ENCODE peak calls at places on chromosome 20, in seven cellular contexts. One of them, this sample, is unnamed.
A peak's percentile ranks its signal among the peaks of the same experiment; 100 is the strongest.

GRCh38 chr20:14992961-14993360 is 655.5 kb upstream of the FLRT3 start:
- DNase-seq in nephron progenitor cell: no peak
- DNase-seq in left ventricle myocardium inferior: no peak
- DNase-seq in endodermal cell: no peak
- DNase-seq in heart left ventricle: no peak
- DNase-seq in hepatocyte: peak; percentile 18
- DNase-seq in GM12865: no peak
- DNase-seq in this sample: no peak

GRCh38 chr20:61117725-61118124 is 134.3 kb upstream of the CDH4 start:
- DNase-seq in nephron progenitor cell: no peak
- DNase-seq in GM12865: no peak
- DNase-seq in endodermal cell: no peak
- DNase-seq in left ventricle myocardium inferior: no peak
- DNase-seq in heart left ventricle: no peak
- DNase-seq in hepatocyte: peak; percentile 72
- DNase-seq in this sample: no peak

GRCh38 chr20:17969276-17969883 is 562 bp downstream of the MGME1 start:
- DNase-seq in GM12865: peak; percentile 64
- DNase-seq in nephron progenitor cell: no peak
- DNase-seq in left ventricle myocardium inferior: no peak
- DNase-seq in endodermal cell: peak; percentile 82
- DNase-seq in heart left ventricle: peak; percentile 33
- DNase-seq in hepatocyte: peak; percentile 39
- DNase-seq in this sample: peak; percentile 55

GRCh38 chr20:33092361-33092760 is 12.9 kb downstream of the BPIFB4 start:
- DNase-seq in endodermal cell: no peak
- DNase-seq in heart left ventricle: no peak
- DNase-seq in hepatocyte: no peak
- DNase-seq in nephron progenitor cell: no peak
- DNase-seq in left ventricle myocardium inferior: no peak
- DNase-seq in GM12865: no peak
- DNase-seq in this sample: no peak

GRCh38 chr20:11436113-11436890 is 481.4 kb upstream of the BTBD3 start:
- DNase-seq in heart left ventricle: no peak
- DNase-seq in endodermal cell: no peak
- DNase-seq in nephron progenitor cell: no peak
- DNase-seq in GM12865: no peak
- DNase-seq in left ventricle myocardium inferior: no peak
- DNase-seq in hepatocyte: no peak
- DNase-seq in this sample: no peak

GRCh38 chr20:25017257-25017803 is 24.8 kb upstream of the APMAP start:
- DNase-seq in endodermal cell: peak; percentile 90
- DNase-seq in left ventricle myocardium inferior: no peak
- DNase-seq in heart left ventricle: peak; percentile 15
- DNase-seq in hepatocyte: peak; percentile 78
- DNase-seq in GM12865: no peak
- DNase-seq in nephron progenitor cell: no peak
- DNase-seq in this sample: peak; percentile 89

GRCh38 chr20:11672959-11673358 is 244.7 kb upstream of the BTBD3 start:
- DNase-seq in nephron progenitor cell: no peak
- DNase-seq in endodermal cell: no peak
- DNase-seq in heart left ventricle: no peak
- DNase-seq in left ventricle myocardium inferior: no peak
- DNase-seq in GM12865: no peak
- DNase-seq in hepatocyte: no peak
- DNase-seq in this sample: no peak

GRCh38 chr20:61845276-61845675 is 220.4 kb downstream of the TAF4 start:
- DNase-seq in left ventricle myocardium inferior: no peak
- DNase-seq in heart left ventricle: no peak
- DNase-seq in hepatocyte: no peak
- DNase-seq in GM12865: no peak
- DNase-seq in nephron progenitor cell: peak; percentile 22
- DNase-seq in endodermal cell: no peak
- DNase-seq in this sample: no peak

GRCh38 chr20:45836841-45837240 is 3.2 kb downstream of the SNX21 start:
- DNase-seq in nephron progenitor cell: no peak
- DNase-seq in heart left ventricle: no peak
- DNase-seq in hepatocyte: no peak
- DNase-seq in endodermal cell: no peak
- DNase-seq in GM12865: no peak
- DNase-seq in left ventricle myocardium inferior: no peak
- DNase-seq in this sample: no peak

GRCh38 chr20:32945710-32946221 is 58.5 kb downstream of the SUN5 start:
- DNase-seq in left ventricle myocardium inferior: no peak
- DNase-seq in nephron progenitor cell: no peak
- DNase-seq in hepatocyte: no peak
- DNase-seq in GM12865: peak; percentile 15
- DNase-seq in heart left ventricle: no peak
- DNase-seq in endodermal cell: no peak
- DNase-seq in this sample: no peak

GRCh38 chr20:21503345-21503744 is 10.5 kb downstream of the NKX2-2 start:
- DNase-seq in endodermal cell: no peak
- DNase-seq in left ventricle myocardium inferior: no peak
- DNase-seq in heart left ventricle: no peak
- DNase-seq in GM12865: peak; percentile 91
- DNase-seq in hepatocyte: no peak
- DNase-seq in nephron progenitor cell: no peak
- DNase-seq in this sample: no peak

GRCh38 chr20:44204156-44204831 is 6.3 kb downstream of the OSER1 start:
- DNase-seq in heart left ventricle: no peak
- DNase-seq in GM12865: no peak
- DNase-seq in nephron progenitor cell: no peak
- DNase-seq in left ventricle myocardium inferior: no peak
- DNase-seq in hepatocyte: peak; percentile 42
- DNase-seq in endodermal cell: no peak
- DNase-seq in this sample: no peak

GRCh38 chr20:11156922-11157321 is 483.1 kb upstream of the JAG1 start:
- DNase-seq in nephron progenitor cell: no peak
- DNase-seq in heart left ventricle: no peak
- DNase-seq in hepatocyte: no peak
- DNase-seq in GM12865: no peak
- DNase-seq in endodermal cell: no peak
- DNase-seq in left ventricle myocardium inferior: no peak
- DNase-seq in this sample: no peak

GRCh38 chr20:18984238-18985200 is 170.9 kb downstream of the SCP2D1 start:
- DNase-seq in left ventricle myocardium inferior: no peak
- DNase-seq in GM12865: no peak
- DNase-seq in endodermal cell: no peak
- DNase-seq in nephron progenitor cell: peak; percentile 23
- DNase-seq in heart left ventricle: no peak
- DNase-seq in hepatocyte: peak; percentile 29
- DNase-seq in this sample: no peak

DNA sequence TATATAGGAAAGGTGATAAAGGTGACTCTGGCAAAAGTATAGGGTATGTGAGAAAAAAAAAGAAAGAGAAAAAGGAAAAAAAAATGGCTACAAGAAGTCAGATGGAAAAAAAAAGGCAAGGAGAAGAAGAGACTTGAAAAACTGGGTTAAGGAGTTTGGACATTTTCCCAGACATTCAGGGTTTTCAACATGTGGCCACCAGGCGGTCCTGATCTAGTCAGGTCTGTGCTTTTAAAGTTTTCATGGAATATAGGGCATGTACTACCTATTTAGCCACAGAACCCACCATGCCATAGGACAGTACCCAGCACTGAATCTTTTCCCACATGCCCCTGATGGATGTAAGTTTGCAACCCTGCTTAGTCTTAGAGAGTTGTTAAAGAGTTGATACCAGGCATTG is 433.7 kb downstream of the MAFB start:
- DNase-seq in endodermal cell: no peak
- DNase-seq in GM12865: no peak
- DNase-seq in heart left ventricle: no peak
- DNase-seq in nephron progenitor cell: no peak
- DNase-seq in hepatocyte: no peak
- DNase-seq in left ventricle myocardium inferior: no peak
- DNase-seq in this sample: no peak
- TF ChIP-seq CTCF in endodermal cell: peak; percentile 63
- TF ChIP-seq CTCF in GM12865: no peak
- TF ChIP-seq CTCF in heart left ventricle: no peak
- TF ChIP-seq CTCF in nephron progenitor cell: no peak
- TF ChIP-seq CTCF in hepatocyte: no peak
- TF ChIP-seq CTCF in left ventricle myocardium inferior: peak; percentile 37
- TF ChIP-seq CTCF in this sample: no peak

DNA sequence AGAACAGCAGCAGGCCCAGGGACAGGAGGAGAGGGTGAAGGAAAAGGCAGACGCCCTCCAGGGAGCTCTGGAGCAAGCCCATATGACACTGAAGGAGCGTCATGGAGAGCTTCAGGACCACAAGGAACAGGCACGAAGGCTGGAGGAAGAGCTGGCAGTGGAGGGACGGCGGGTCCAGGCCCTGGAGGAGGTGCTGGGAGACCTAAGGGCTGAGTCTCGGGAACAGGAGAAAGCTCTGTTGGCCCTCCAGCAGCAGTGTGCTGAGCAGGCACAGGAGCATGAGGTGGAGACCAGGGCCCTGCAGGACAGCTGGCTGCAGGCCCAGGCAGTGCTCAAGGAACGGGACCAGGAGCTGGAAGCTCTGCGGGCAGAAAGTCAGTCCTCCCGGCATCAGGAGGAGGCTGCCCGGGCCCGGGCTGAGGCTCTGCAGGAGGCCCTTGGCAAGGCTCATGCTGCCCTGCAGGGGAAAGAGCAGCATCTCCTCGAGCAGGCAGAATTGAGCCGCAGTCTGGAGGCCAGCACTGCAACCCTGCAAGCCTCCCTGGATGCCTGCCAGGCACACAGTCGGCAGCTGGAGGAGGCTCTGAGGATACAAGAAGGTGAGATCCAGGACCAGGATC is 25.5 kb downstream of the C20orf173 start:
- DNase-seq in endodermal cell: no peak
- DNase-seq in heart left ventricle: peak; percentile 23
- DNase-seq in left ventricle myocardium inferior: peak; percentile 38
- DNase-seq in nephron progenitor cell: no peak
- DNase-seq in hepatocyte: no peak
- DNase-seq in GM12865: no peak
- DNase-seq in this sample: no peak
- TF ChIP-seq CTCF in endodermal cell: no peak
- TF ChIP-seq CTCF in heart left ventricle: no peak
- TF ChIP-seq CTCF in left ventricle myocardium inferior: no peak
- TF ChIP-seq CTCF in nephron progenitor cell: no peak
- TF ChIP-seq CTCF in hepatocyte: no peak
- TF ChIP-seq CTCF in GM12865: no peak
- TF ChIP-seq CTCF in this sample: no peak

DNA sequence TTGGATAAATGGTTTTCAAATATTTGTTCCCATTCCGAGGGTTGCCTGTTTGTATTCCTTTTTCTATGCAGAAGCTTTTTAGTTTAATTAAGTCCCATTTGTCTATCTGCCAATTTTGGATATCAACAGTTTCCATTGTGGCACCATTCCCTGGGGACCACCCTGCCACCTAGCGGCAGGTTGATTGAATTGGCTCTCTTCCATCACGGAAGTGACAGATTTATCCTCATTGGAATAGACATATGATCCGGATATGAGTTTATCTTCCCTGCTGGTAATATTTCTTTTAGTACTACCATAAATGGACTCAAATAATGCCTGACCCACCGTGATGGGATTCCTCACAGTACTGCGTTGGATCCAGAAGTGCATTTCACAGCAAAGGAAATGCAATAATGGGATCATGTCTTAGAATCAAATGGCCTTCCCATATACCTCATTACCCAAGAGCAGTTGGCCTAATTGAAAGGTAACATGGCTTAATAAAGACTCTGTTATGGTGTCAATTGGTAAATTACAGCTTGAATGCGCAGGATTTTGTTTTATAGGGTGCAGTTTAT is 327.0 kb downstream of the BMP2 start:
- DNase-seq in left ventricle myocardium inferior: no peak
- DNase-seq in heart left ventricle: no peak
- DNase-seq in endodermal cell: peak; percentile 73
- DNase-seq in GM12865: peak; percentile 36
- DNase-seq in nephron progenitor cell: peak; percentile 67
- DNase-seq in hepatocyte: peak; percentile 66
- DNase-seq in this sample: no peak
- TF ChIP-seq CTCF in left ventricle myocardium inferior: peak; percentile 22
- TF ChIP-seq CTCF in heart left ventricle: no peak
- TF ChIP-seq CTCF in endodermal cell: peak; percentile 98
- TF ChIP-seq CTCF in GM12865: peak; percentile 59
- TF ChIP-seq CTCF in nephron progenitor cell: peak; percentile 77
- TF ChIP-seq CTCF in hepatocyte: peak; percentile 61
- TF ChIP-seq CTCF in this sample: peak; percentile 57

DNA sequence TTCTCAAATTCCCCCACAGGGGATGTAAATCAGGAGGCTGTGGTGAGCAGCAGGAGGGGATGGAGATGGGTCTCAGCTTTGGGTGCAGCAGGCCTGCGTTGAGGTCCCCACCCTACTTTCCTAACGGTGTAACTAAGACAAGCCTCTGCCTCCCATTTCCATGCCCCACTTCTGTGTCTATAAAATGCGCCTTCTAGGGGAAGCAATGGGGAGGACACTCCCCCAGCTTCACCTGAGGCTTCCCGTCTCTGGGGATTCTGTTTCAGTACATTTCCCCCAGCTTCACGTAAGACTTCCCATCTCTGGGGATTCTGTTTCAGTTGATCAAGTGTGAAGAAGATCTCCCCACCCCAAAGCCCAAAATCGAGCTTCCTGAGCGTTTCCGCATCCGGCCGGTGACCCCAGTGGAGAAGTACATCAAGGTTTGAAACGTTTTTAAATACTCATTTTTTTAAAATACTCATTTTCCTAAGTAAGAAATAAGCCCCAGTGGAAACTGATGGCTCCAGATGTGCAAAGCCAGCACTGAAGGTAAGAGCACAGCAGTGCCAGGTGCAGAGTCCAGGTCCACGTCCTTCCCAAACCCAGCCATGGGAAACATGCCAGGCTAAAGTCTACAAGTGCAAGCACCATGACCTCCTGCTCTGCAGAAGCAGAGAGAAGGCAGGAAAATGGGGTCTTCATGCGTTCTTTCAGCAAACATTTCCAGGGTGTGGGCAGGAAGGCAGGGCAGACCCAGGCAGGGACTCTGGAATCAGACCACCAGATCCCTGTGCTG is 73.1 kb downstream of the ANKRD60 start:
- DNase-seq in hepatocyte: no peak
- DNase-seq in GM12865: no peak
- DNase-seq in nephron progenitor cell: no peak
- DNase-seq in left ventricle myocardium inferior: no peak
- DNase-seq in endodermal cell: no peak
- DNase-seq in heart left ventricle: no peak
- DNase-seq in this sample: no peak
- TF ChIP-seq CTCF in hepatocyte: no peak
- TF ChIP-seq CTCF in GM12865: peak; percentile 4
- TF ChIP-seq CTCF in nephron progenitor cell: no peak
- TF ChIP-seq CTCF in left ventricle myocardium inferior: no peak
- TF ChIP-seq CTCF in endodermal cell: peak; percentile 61
- TF ChIP-seq CTCF in heart left ventricle: no peak
- TF ChIP-seq CTCF in this sample: no peak

This sample was measured in lower lobe of right lung.